ENCODE peak calls at places on chromosomes 13 and 19, in seven cellular contexts. V, B, F, O, T, D and M are unnamed samples.

GRCh38 chr19:33080761-33081681 is at the start of gene GPATCH1:
- DNase-seq in V (peak; percentile 91), B (peak; percentile 91), F (peak; percentile 91), O (peak; percentile 96), T (peak; percentile 96), D (peak; percentile 73), M (peak; percentile 98)

GRCh38 chr19:13861714-13862531 is 15.0 kb upstream of the NANOS3 start:
- DNase-seq in V (peak; percentile 95), B (peak; percentile 93), F (peak; percentile 95), O (peak; percentile 99), T (peak; percentile 98), D (peak; percentile 77), M (peak; percentile 96)

GRCh38 chr13:27822258-27822872 is 30.1 kb downstream of the GSX1 start:
- DNase-seq in V (no peak), B (no peak), F (no peak), O (no peak), T (no peak), D (no peak), M (no peak)

GRCh38 chr19:33191501-33191900 is 2.6 kb upstream of the LRP3 start:
- DNase-seq in V (peak; percentile 24), B (no peak), F (no peak), O (no peak), T (no peak), D (no peak), M (no peak)

GRCh38 chr19:43444531-43445340 is 20.7 kb downstream of the LYPD3 start:
- DNase-seq in V (no peak), B (no peak), F (no peak), O (no peak), T (no peak), D (no peak), M (no peak)

GRCh38 chr19:19451429-19452240 is 46.2 kb downstream of the GATAD2A start:
- DNase-seq in V (no peak), B (no peak), F (no peak), O (no peak), T (no peak), D (no peak), M (no peak)

GRCh38 chr13:110347088-110347487 is 40.0 kb downstream of the COL4A2 start:
- DNase-seq in V (no peak), B (no peak), F (no peak), O (no peak), T (no peak), D (no peak), M (no peak)

GRCh38 chr19:871446-872265 is 12.2 kb downstream of the CFD start:
- DNase-seq in V (no peak), B (no peak), F (no peak), O (peak; percentile 82), T (no peak), D (peak; percentile 44), M (no peak)

GRCh38 chr19:1162404-1163282 is 11.4 kb downstream of the SBNO2 start:
- DNase-seq in V (no peak), B (no peak), F (no peak), O (no peak), T (no peak), D (no peak), M (no peak)

GRCh38 chr19:53455828-53456227 is 11.7 kb upstream of the ZNF813 start:
- DNase-seq in V (no peak), B (no peak), F (no peak), O (no peak), T (no peak), D (no peak), M (no peak)

GRCh38 chr13:34340534-34340933 is 522.6 kb downstream of the RFC3 start:
- DNase-seq in V (peak; percentile 78), B (peak; percentile 36), F (no peak), O (no peak), T (no peak), D (no peak), M (no peak)

GRCh38 chr13:30063892-30064291 is 213.5 kb upstream of the UBL3 start:
- DNase-seq in V (no peak), B (no peak), F (no peak), O (no peak), T (peak; percentile 60), D (no peak), M (no peak)

GRCh38 chr13:51584731-51585191 is 499 bp downstream of the WDFY2 start:
- DNase-seq in V (peak; percentile 90), B (peak; percentile 56), F (peak; percentile 62), O (peak; percentile 81), T (no peak), D (peak; percentile 64), M (peak; percentile 63)

GRCh38 chr19:2015611-2015950 is at the start of gene BTBD2:
- DNase-seq in V (no peak), B (peak; percentile 41), F (peak; percentile 70), O (no peak), T (no peak), D (no peak), M (no peak)

GRCh38 chr19:31613683-31614219 is 264.5 kb upstream of the TSHZ3 start:
- DNase-seq in V (no peak), B (no peak), F (no peak), O (no peak), T (no peak), D (no peak), M (no peak)

GRCh38 chr13:85853901-85854663 is 54.9 kb upstream of the SLITRK6 start:
- DNase-seq in V (no peak), B (no peak), F (no peak), O (no peak), T (no peak), D (no peak), M (no peak)

GRCh38 chr13:102847272-102848234 is 1.7 kb downstream of the ERCC5 start:
- DNase-seq in V (no peak), B (no peak), F (no peak), O (no peak), T (no peak), D (no peak), M (no peak)

GRCh38 chr13:102848956-102849355 is 3.1 kb downstream of the ERCC5 start:
- DNase-seq in V (no peak), B (no peak), F (no peak), O (no peak), T (no peak), D (no peak), M (no peak)

GRCh38 chr13:102846261-102847015 is 606 bp downstream of the ERCC5 start:
- DNase-seq in V (peak; percentile 72), B (peak; percentile 40), F (peak; percentile 60), O (no peak), T (no peak), D (peak; percentile 21), M (peak; percentile 81)

GRCh38 chr13:102845289-102845629 is 573 bp upstream of the ERCC5 start:
- DNase-seq in V (no peak), B (no peak), F (no peak), O (no peak), T (no peak), D (no peak), M (no peak)

GRCh38 chr13:102845630-102846260 is at the start of gene ERCC5:
- DNase-seq in V (peak; percentile 96), B (peak; percentile 96), F (peak; percentile 96), O (peak; percentile 96), T (peak; percentile 99), D (peak; percentile 92), M (peak; percentile 92)
- TF ChIP-seq EP300 in V (no peak), B (no peak), F (peak; percentile 71), O (no peak), T (no peak), D (no peak), M (peak; percentile 14)

GRCh38 chr19:40423938-40424337 is 1.9 kb downstream of the SERTAD1 start:
- DNase-seq in V (no peak), B (no peak), F (no peak), O (no peak), T (no peak), D (no peak), M (no peak)
- H3K36me3 ChIP-seq in V (peaks cover 10% of the 10 kb centered on the region), B (peaks cover 12% of the 10 kb centered on the region), F (no peaks in the 10 kb centered on the region), O (peaks cover 2% of the 10 kb centered on the region), T (peaks cover 20% of the 10 kb centered on the region), D (peaks cover 2% of the 10 kb centered on the region), M (peaks cover 12% of the 10 kb centered on the region)

DNA sequence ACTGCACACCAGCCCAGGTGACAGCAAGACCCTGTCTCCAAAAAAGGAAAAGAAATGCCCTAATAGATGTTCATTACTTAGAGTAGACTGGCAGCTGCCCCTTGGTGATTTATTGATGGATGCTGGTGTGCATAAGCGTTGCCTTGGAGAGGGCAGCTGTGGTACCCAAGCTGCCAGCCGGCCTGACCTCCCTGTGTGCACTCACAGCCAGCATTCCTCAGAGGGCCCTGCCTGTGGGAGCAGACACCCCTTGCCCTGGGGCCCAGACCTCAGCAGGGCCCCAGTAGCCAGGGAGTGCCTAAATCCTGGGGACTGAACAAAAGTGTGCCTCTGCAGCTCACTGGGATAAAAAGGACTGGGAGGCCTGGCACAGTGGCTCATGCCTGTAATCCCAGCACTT is 7.8 kb upstream of the ACTN4 start:
- DNase-seq in V (no peak), B (no peak), F (no peak), O (no peak), T (no peak), D (no peak), M (no peak)
- TF ChIP-seq POLR2AphosphoS5 in V (no peak), B (no peak), F (no peak), O (no peak), T (no peak), D (no peak), M (no peak)

GRCh38 chr19:42279148-42279901 is 10.3 kb downstream of the CIC start:
- DNase-seq in V (peak; percentile 65), B (no peak), F (no peak), O (no peak), T (no peak), D (no peak), M (no peak)

GRCh38 chr19:42277821-42278809 is 9.1 kb downstream of the CIC start:
- DNase-seq in V (peak; percentile 76), B (no peak), F (no peak), O (no peak), T (no peak), D (no peak), M (peak; percentile 75)

GRCh38 chr19:42281175-42282035 is 12.4 kb downstream of the CIC start:
- DNase-seq in V (peak; percentile 91), B (no peak), F (peak; percentile 47), O (peak; percentile 73), T (no peak), D (peak; percentile 76), M (no peak)

GRCh38 chr19:42280761-42281174 is 11.7 kb downstream of the CIC start:
- DNase-seq in V (peak; percentile 86), B (no peak), F (peak; percentile 49), O (no peak), T (no peak), D (no peak), M (no peak)

DNA sequence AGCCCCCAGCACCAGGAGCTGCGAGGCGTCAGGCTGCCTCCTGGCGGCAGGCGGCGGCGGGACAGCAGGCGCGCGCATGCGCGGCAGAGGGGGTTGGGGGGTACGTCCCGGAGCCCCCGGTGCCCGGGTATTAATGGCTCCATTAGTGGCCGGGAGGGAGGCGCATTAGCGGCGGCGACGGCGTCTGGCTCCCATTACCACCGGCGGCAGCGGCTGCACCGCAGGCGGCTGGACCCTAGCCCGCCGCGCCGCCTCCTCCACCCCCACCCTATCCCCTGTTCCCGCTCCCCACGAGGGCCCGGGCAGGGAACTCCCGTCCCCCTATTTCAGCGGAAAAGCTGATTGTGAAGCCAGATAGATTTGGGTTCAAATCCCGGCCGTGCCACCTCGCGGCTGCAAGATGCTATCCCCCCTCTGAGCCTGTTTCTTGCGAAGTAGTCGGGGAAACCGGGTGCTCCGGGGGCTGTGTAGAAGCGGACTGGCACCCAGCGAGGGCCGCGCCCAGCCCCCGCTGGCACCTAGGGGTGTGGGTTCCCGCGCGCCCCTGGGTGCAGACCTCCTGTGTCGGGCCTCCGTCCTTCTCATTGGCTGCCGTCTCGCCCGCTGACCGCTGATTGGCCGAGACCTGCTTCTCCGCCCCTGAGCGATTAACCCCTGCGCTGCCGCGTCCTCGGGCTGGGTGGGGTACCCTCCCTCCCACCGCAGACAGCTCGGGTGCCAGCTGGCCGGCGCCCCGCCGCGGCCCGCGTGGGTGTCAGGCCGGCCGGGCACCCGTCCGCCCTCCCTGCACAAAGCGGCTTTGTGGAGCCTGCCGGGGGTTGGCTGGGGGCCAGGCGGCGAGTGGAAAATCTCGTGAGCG is 11.1 kb downstream of the CIC start:
- DNase-seq in V (peak; percentile 96), B (peak; percentile 88), F (peak; percentile 89), O (peak; percentile 95), T (peak; percentile 97), D (peak; percentile 79), M (peak; percentile 91)
- TF ChIP-seq EP300 in V (no peak), B (no peak), F (no peak), O (no peak), T (no peak), D (no peak), M (no peak)